ENCODE peak calls at places on chromosomes 16 and 17, in seven cellular contexts. One of them, this sample, is unnamed.
A peak's percentile ranks its signal among the peaks of the same experiment; 100 is the strongest.

GRCh38 chr17:41308251-41308917 is 725 bp downstream of the KRTAP16-1 start:
- DNase-seq in PC-3: no peak
- DNase-seq in HTR-8/SVneo: no peak
- DNase-seq in GM23248: peak; percentile 27
- DNase-seq in Calu3: no peak
- DNase-seq in stimulated activated CD4-positive, alpha-beta T cell treated with anti-CD3 and anti-CD28 coated beads, Interleukin-2, amount 100 ng/mL, for 48 hours: peak; percentile 30
- DNase-seq in HuH-7.5: no peak
- DNase-seq in this sample: peak; percentile 79

GRCh38 chr16:11734025-11734652 is 8.5 kb downstream of the TXNDC11 start:
- DNase-seq in PC-3: no peak
- DNase-seq in HTR-8/SVneo: no peak
- DNase-seq in GM23248: no peak
- DNase-seq in Calu3: no peak
- DNase-seq in stimulated activated CD4-positive, alpha-beta T cell treated with anti-CD3 and anti-CD28 coated beads, Interleukin-2, amount 100 ng/mL, for 48 hours: no peak
- DNase-seq in HuH-7.5: no peak
- DNase-seq in this sample: no peak

GRCh38 chr17:50056961-50057330 is 1.0 kb downstream of the ITGA3 start:
- DNase-seq in PC-3: peak; percentile 52
- DNase-seq in HTR-8/SVneo: no peak
- DNase-seq in GM23248: peak; percentile 78
- DNase-seq in Calu3: no peak
- DNase-seq in stimulated activated CD4-positive, alpha-beta T cell treated with anti-CD3 and anti-CD28 coated beads, Interleukin-2, amount 100 ng/mL, for 48 hours: no peak
- DNase-seq in HuH-7.5: no peak
- DNase-seq in this sample: peak; percentile 95

GRCh38 chr17:10018461-10018891 is 113.4 kb upstream of the RCVRN start:
- DNase-seq in PC-3: no peak
- DNase-seq in HTR-8/SVneo: no peak
- DNase-seq in GM23248: no peak
- DNase-seq in Calu3: no peak
- DNase-seq in stimulated activated CD4-positive, alpha-beta T cell treated with anti-CD3 and anti-CD28 coated beads, Interleukin-2, amount 100 ng/mL, for 48 hours: no peak
- DNase-seq in HuH-7.5: no peak
- DNase-seq in this sample: no peak

GRCh38 chr17:8015236-8015956 is 13.0 kb downstream of the GUCY2D start:
- DNase-seq in PC-3: no peak
- DNase-seq in HTR-8/SVneo: no peak
- DNase-seq in GM23248: no peak
- DNase-seq in Calu3: no peak
- DNase-seq in stimulated activated CD4-positive, alpha-beta T cell treated with anti-CD3 and anti-CD28 coated beads, Interleukin-2, amount 100 ng/mL, for 48 hours: no peak
- DNase-seq in HuH-7.5: no peak
- DNase-seq in this sample: peak; percentile 74

GRCh38 chr17:60630352-60630751 is 30.4 kb downstream of the PPM1D start:
- DNase-seq in PC-3: no peak
- DNase-seq in HTR-8/SVneo: no peak
- DNase-seq in GM23248: no peak
- DNase-seq in Calu3: no peak
- DNase-seq in stimulated activated CD4-positive, alpha-beta T cell treated with anti-CD3 and anti-CD28 coated beads, Interleukin-2, amount 100 ng/mL, for 48 hours: no peak
- DNase-seq in HuH-7.5: no peak
- DNase-seq in this sample: peak; percentile 18

GRCh38 chr17:16516594-16517018 is 24.6 kb upstream of the LRRC75A start:
- DNase-seq in PC-3: peak; percentile 75
- DNase-seq in HTR-8/SVneo: peak; percentile 95
- DNase-seq in GM23248: peak; percentile 75
- DNase-seq in Calu3: peak; percentile 18
- DNase-seq in stimulated activated CD4-positive, alpha-beta T cell treated with anti-CD3 and anti-CD28 coated beads, Interleukin-2, amount 100 ng/mL, for 48 hours: no peak
- DNase-seq in HuH-7.5: no peak
- DNase-seq in this sample: peak; percentile 91

GRCh38 chr17:27518048-27518447 is 61.8 kb downstream of the KSR1 start:
- DNase-seq in PC-3: no peak
- DNase-seq in HTR-8/SVneo: no peak
- DNase-seq in GM23248: no peak
- DNase-seq in Calu3: no peak
- DNase-seq in stimulated activated CD4-positive, alpha-beta T cell treated with anti-CD3 and anti-CD28 coated beads, Interleukin-2, amount 100 ng/mL, for 48 hours: no peak
- DNase-seq in HuH-7.5: no peak
- DNase-seq in this sample: no peak

GRCh38 chr17:17994271-17994670 is 21.6 kb downstream of the DRC3 start:
- DNase-seq in PC-3: peak; percentile 35
- DNase-seq in HTR-8/SVneo: no peak
- DNase-seq in GM23248: peak; percentile 37
- DNase-seq in Calu3: no peak
- DNase-seq in stimulated activated CD4-positive, alpha-beta T cell treated with anti-CD3 and anti-CD28 coated beads, Interleukin-2, amount 100 ng/mL, for 48 hours: no peak
- DNase-seq in HuH-7.5: no peak
- DNase-seq in this sample: peak; percentile 73

GRCh38 chr17:56918916-56919315 is 5.1 kb upstream of the TRIM25 start:
- DNase-seq in PC-3: no peak
- DNase-seq in HTR-8/SVneo: no peak
- DNase-seq in GM23248: peak; percentile 59
- DNase-seq in Calu3: no peak
- DNase-seq in stimulated activated CD4-positive, alpha-beta T cell treated with anti-CD3 and anti-CD28 coated beads, Interleukin-2, amount 100 ng/mL, for 48 hours: no peak
- DNase-seq in HuH-7.5: no peak
- DNase-seq in this sample: no peak

GRCh38 chr17:78495634-78496033 is 81.6 kb downstream of the DNAH17 start:
- DNase-seq in PC-3: no peak
- DNase-seq in HTR-8/SVneo: no peak
- DNase-seq in GM23248: no peak
- DNase-seq in Calu3: no peak
- DNase-seq in stimulated activated CD4-positive, alpha-beta T cell treated with anti-CD3 and anti-CD28 coated beads, Interleukin-2, amount 100 ng/mL, for 48 hours: no peak
- DNase-seq in HuH-7.5: no peak
- DNase-seq in this sample: peak; percentile 58

GRCh38 chr16:87445486-87445885 is 47.3 kb downstream of the ZCCHC14 start:
- DNase-seq in PC-3: no peak
- DNase-seq in HTR-8/SVneo: no peak
- DNase-seq in GM23248: peak; percentile 10
- DNase-seq in Calu3: no peak
- DNase-seq in stimulated activated CD4-positive, alpha-beta T cell treated with anti-CD3 and anti-CD28 coated beads, Interleukin-2, amount 100 ng/mL, for 48 hours: no peak
- DNase-seq in HuH-7.5: no peak
- DNase-seq in this sample: no peak

GRCh38 chr17:1647802-1648581 is 1.7 kb downstream of the RILP start:
- DNase-seq in PC-3: peak; percentile 37
- DNase-seq in HTR-8/SVneo: no peak
- DNase-seq in GM23248: peak; percentile 49
- DNase-seq in Calu3: no peak
- DNase-seq in stimulated activated CD4-positive, alpha-beta T cell treated with anti-CD3 and anti-CD28 coated beads, Interleukin-2, amount 100 ng/mL, for 48 hours: no peak
- DNase-seq in HuH-7.5: peak; percentile 63
- DNase-seq in this sample: peak; percentile 86

GRCh38 chr16:75402821-75403475 is 30.4 kb downstream of the CFDP1 start:
- DNase-seq in PC-3: peak; percentile 39
- DNase-seq in HTR-8/SVneo: peak; percentile 48
- DNase-seq in GM23248: peak; percentile 75
- DNase-seq in Calu3: peak; percentile 18
- DNase-seq in stimulated activated CD4-positive, alpha-beta T cell treated with anti-CD3 and anti-CD28 coated beads, Interleukin-2, amount 100 ng/mL, for 48 hours: no peak
- DNase-seq in HuH-7.5: peak; percentile 25
- DNase-seq in this sample: peak; percentile 63

GRCh38 chr17:73151888-73152633 is 12.7 kb upstream of the SSTR2 start:
- DNase-seq in PC-3: peak; percentile 25
- DNase-seq in HTR-8/SVneo: no peak
- DNase-seq in GM23248: no peak
- DNase-seq in Calu3: no peak
- DNase-seq in stimulated activated CD4-positive, alpha-beta T cell treated with anti-CD3 and anti-CD28 coated beads, Interleukin-2, amount 100 ng/mL, for 48 hours: no peak
- DNase-seq in HuH-7.5: no peak
- DNase-seq in this sample: no peak

GRCh38 chr16:70754371-70754770 is 46.6 kb downstream of the VAC14 start:
- DNase-seq in PC-3: no peak
- DNase-seq in HTR-8/SVneo: no peak
- DNase-seq in GM23248: no peak
- DNase-seq in Calu3: no peak
- DNase-seq in stimulated activated CD4-positive, alpha-beta T cell treated with anti-CD3 and anti-CD28 coated beads, Interleukin-2, amount 100 ng/mL, for 48 hours: no peak
- DNase-seq in HuH-7.5: no peak
- DNase-seq in this sample: no peak

GRCh38 chr17:16888413-16889087 is 83.4 kb downstream of the TNFRSF13B start:
- DNase-seq in PC-3: peak; percentile 53
- DNase-seq in HTR-8/SVneo: no peak
- DNase-seq in GM23248: peak; percentile 61
- DNase-seq in Calu3: no peak
- DNase-seq in stimulated activated CD4-positive, alpha-beta T cell treated with anti-CD3 and anti-CD28 coated beads, Interleukin-2, amount 100 ng/mL, for 48 hours: no peak
- DNase-seq in HuH-7.5: no peak
- DNase-seq in this sample: no peak

GRCh38 chr17:81576621-81577277 is 24.6 kb upstream of the FAAP100 start:
- DNase-seq in PC-3: peak; percentile 95
- DNase-seq in HTR-8/SVneo: peak; percentile 86
- DNase-seq in GM23248: peak; percentile 90
- DNase-seq in Calu3: peak; percentile 60
- DNase-seq in stimulated activated CD4-positive, alpha-beta T cell treated with anti-CD3 and anti-CD28 coated beads, Interleukin-2, amount 100 ng/mL, for 48 hours: no peak
- DNase-seq in HuH-7.5: peak; percentile 73
- DNase-seq in this sample: peak; percentile 98

GRCh38 chr16:81143921-81144471 is 47.8 kb upstream of the GCSH start:
- DNase-seq in PC-3: no peak
- DNase-seq in HTR-8/SVneo: no peak
- DNase-seq in GM23248: no peak
- DNase-seq in Calu3: peak; percentile 93
- DNase-seq in stimulated activated CD4-positive, alpha-beta T cell treated with anti-CD3 and anti-CD28 coated beads, Interleukin-2, amount 100 ng/mL, for 48 hours: no peak
- DNase-seq in HuH-7.5: no peak
- DNase-seq in this sample: no peak

GRCh38 chr17:7004398-7005253 is 7.8 kb upstream of the RNASEK start:
- DNase-seq in PC-3: peak; percentile 82
- DNase-seq in HTR-8/SVneo: peak; percentile 75
- DNase-seq in GM23248: peak; percentile 74
- DNase-seq in Calu3: peak; percentile 45
- DNase-seq in stimulated activated CD4-positive, alpha-beta T cell treated with anti-CD3 and anti-CD28 coated beads, Interleukin-2, amount 100 ng/mL, for 48 hours: peak; percentile 37
- DNase-seq in HuH-7.5: peak; percentile 73
- DNase-seq in this sample: peak; percentile 95

GRCh38 chr16:87582221-87582965 is 19.9 kb upstream of the JPH3 start:
- DNase-seq in PC-3: no peak
- DNase-seq in HTR-8/SVneo: peak; percentile 50
- DNase-seq in GM23248: peak; percentile 96
- DNase-seq in Calu3: peak; percentile 20
- DNase-seq in stimulated activated CD4-positive, alpha-beta T cell treated with anti-CD3 and anti-CD28 coated beads, Interleukin-2, amount 100 ng/mL, for 48 hours: no peak
- DNase-seq in HuH-7.5: no peak
- DNase-seq in this sample: peak; percentile 91

GRCh38 chr16:51621610-51622009 is 470.5 kb upstream of the SALL1 start:
- DNase-seq in PC-3: no peak
- DNase-seq in HTR-8/SVneo: no peak
- DNase-seq in GM23248: peak; percentile 32
- DNase-seq in Calu3: no peak
- DNase-seq in stimulated activated CD4-positive, alpha-beta T cell treated with anti-CD3 and anti-CD28 coated beads, Interleukin-2, amount 100 ng/mL, for 48 hours: no peak
- DNase-seq in HuH-7.5: no peak
- DNase-seq in this sample: no peak

GRCh38 chr17:40862985-40863733 is 3.9 kb downstream of the KRT12 start:
- DNase-seq in PC-3: no peak
- DNase-seq in HTR-8/SVneo: no peak
- DNase-seq in GM23248: no peak
- DNase-seq in Calu3: no peak
- DNase-seq in stimulated activated CD4-positive, alpha-beta T cell treated with anti-CD3 and anti-CD28 coated beads, Interleukin-2, amount 100 ng/mL, for 48 hours: no peak
- DNase-seq in HuH-7.5: no peak
- DNase-seq in this sample: peak; percentile 42

GRCh38 chr16:24138024-24138423 is 118.1 kb upstream of the CACNG3 start:
- DNase-seq in PC-3: no peak
- DNase-seq in HTR-8/SVneo: no peak
- DNase-seq in GM23248: no peak
- DNase-seq in Calu3: no peak
- DNase-seq in stimulated activated CD4-positive, alpha-beta T cell treated with anti-CD3 and anti-CD28 coated beads, Interleukin-2, amount 100 ng/mL, for 48 hours: no peak
- DNase-seq in HuH-7.5: no peak
- DNase-seq in this sample: no peak

GRCh38 chr16:73068546-73069401 is 20.8 kb upstream of the ZFHX3 start:
- DNase-seq in PC-3: peak; percentile 72
- DNase-seq in HTR-8/SVneo: peak; percentile 83
- DNase-seq in GM23248: peak; percentile 95
- DNase-seq in Calu3: peak; percentile 66
- DNase-seq in stimulated activated CD4-positive, alpha-beta T cell treated with anti-CD3 and anti-CD28 coated beads, Interleukin-2, amount 100 ng/mL, for 48 hours: no peak
- DNase-seq in HuH-7.5: no peak
- DNase-seq in this sample: peak; percentile 99

GRCh38 chr16:57502048-57502775 is 15.9 kb upstream of the DOK4 start:
- DNase-seq in PC-3: no peak
- DNase-seq in HTR-8/SVneo: no peak
- DNase-seq in GM23248: no peak
- DNase-seq in Calu3: no peak
- DNase-seq in stimulated activated CD4-positive, alpha-beta T cell treated with anti-CD3 and anti-CD28 coated beads, Interleukin-2, amount 100 ng/mL, for 48 hours: no peak
- DNase-seq in HuH-7.5: no peak
- DNase-seq in this sample: peak; percentile 42

GRCh38 chr17:9684955-9685621 is 39.8 kb downstream of the USP43 start:
- DNase-seq in PC-3: peak; percentile 69
- DNase-seq in HTR-8/SVneo: no peak
- DNase-seq in GM23248: peak; percentile 5
- DNase-seq in Calu3: no peak
- DNase-seq in stimulated activated CD4-positive, alpha-beta T cell treated with anti-CD3 and anti-CD28 coated beads, Interleukin-2, amount 100 ng/mL, for 48 hours: no peak
- DNase-seq in HuH-7.5: no peak
- DNase-seq in this sample: no peak

GRCh38 chr16:30986129-30986991 is 1.4 kb downstream of the HSD3B7 start:
- DNase-seq in PC-3: no peak
- DNase-seq in HTR-8/SVneo: no peak
- DNase-seq in GM23248: no peak
- DNase-seq in Calu3: no peak
- DNase-seq in stimulated activated CD4-positive, alpha-beta T cell treated with anti-CD3 and anti-CD28 coated beads, Interleukin-2, amount 100 ng/mL, for 48 hours: no peak
- DNase-seq in HuH-7.5: no peak
- DNase-seq in this sample: no peak

GRCh38 chr16:49495151-49495566 is 121.6 kb downstream of the C16orf78 start:
- DNase-seq in PC-3: no peak
- DNase-seq in HTR-8/SVneo: no peak
- DNase-seq in GM23248: no peak
- DNase-seq in Calu3: no peak
- DNase-seq in stimulated activated CD4-positive, alpha-beta T cell treated with anti-CD3 and anti-CD28 coated beads, Interleukin-2, amount 100 ng/mL, for 48 hours: no peak
- DNase-seq in HuH-7.5: no peak
- DNase-seq in this sample: no peak

GRCh38 chr17:66717680-66718079 is 117.2 kb upstream of the CACNG5 start:
- DNase-seq in PC-3: peak; percentile 85
- DNase-seq in HTR-8/SVneo: no peak
- DNase-seq in GM23248: no peak
- DNase-seq in Calu3: peak; percentile 33
- DNase-seq in stimulated activated CD4-positive, alpha-beta T cell treated with anti-CD3 and anti-CD28 coated beads, Interleukin-2, amount 100 ng/mL, for 48 hours: no peak
- DNase-seq in HuH-7.5: no peak
- DNase-seq in this sample: no peak

GRCh38 chr17:6374271-6374691 is 60.6 kb downstream of the AIPL1 start:
- DNase-seq in PC-3: peak; percentile 84
- DNase-seq in HTR-8/SVneo: no peak
- DNase-seq in GM23248: no peak
- DNase-seq in Calu3: peak; percentile 46
- DNase-seq in stimulated activated CD4-positive, alpha-beta T cell treated with anti-CD3 and anti-CD28 coated beads, Interleukin-2, amount 100 ng/mL, for 48 hours: no peak
- DNase-seq in HuH-7.5: no peak
- DNase-seq in this sample: no peak

GRCh38 chr16:53034306-53034705 is 18.4 kb downstream of the CHD9NB start:
- DNase-seq in PC-3: no peak
- DNase-seq in HTR-8/SVneo: no peak
- DNase-seq in GM23248: peak; percentile 48
- DNase-seq in Calu3: no peak
- DNase-seq in stimulated activated CD4-positive, alpha-beta T cell treated with anti-CD3 and anti-CD28 coated beads, Interleukin-2, amount 100 ng/mL, for 48 hours: no peak
- DNase-seq in HuH-7.5: no peak
- DNase-seq in this sample: no peak

GRCh38 chr16:14510939-14511797 is 118.9 kb downstream of the PARN start:
- DNase-seq in PC-3: peak; percentile 31
- DNase-seq in HTR-8/SVneo: peak; percentile 20
- DNase-seq in GM23248: peak; percentile 84
- DNase-seq in Calu3: no peak
- DNase-seq in stimulated activated CD4-positive, alpha-beta T cell treated with anti-CD3 and anti-CD28 coated beads, Interleukin-2, amount 100 ng/mL, for 48 hours: no peak
- DNase-seq in HuH-7.5: no peak
- DNase-seq in this sample: no peak

This sample was measured in osteoblast.